ENCODE peak calls at places on chromosomes 2 and 18, in seven cellular contexts. V is cardiac muscle cell; A is SJSA1; Z is activated CD8-positive, alpha-beta memory T cell treated with anti-CD3 and anti-CD28 coated beads for 48 hours; T is effector CD8-positive, alpha-beta T cell; N is T-helper 2 cell; O is amniotic stem cell. P is an unnamed sample.

GRCh38 chr2:75309596-75310290 is 110.4 kb upstream of the TACR1 start:
- DNase-seq in V (no peak), A (peak), Z (no peak), T (no peak), N (no peak), O (no peak), P (no peak)

GRCh38 chr2:189661148-189661956 is at the start of gene ASNSD1:
- DNase-seq in V (peak), A (peak), Z (peak), T (peak), N (peak), O (peak), P (peak)

GRCh38 chr2:233408366-233409285 is 54.3 kb downstream of the DGKD start:
- DNase-seq in V (no peak), A (no peak), Z (no peak), T (no peak), N (no peak), O (no peak), P (no peak)

GRCh38 chr2:23510471-23510870 is 125.5 kb downstream of the KLHL29 start:
- DNase-seq in V (no peak), A (no peak), Z (no peak), T (no peak), N (no peak), O (no peak), P (no peak)

GRCh38 chr2:30752811-30753210 is 54.4 kb downstream of the CAPN13 start:
- DNase-seq in V (no peak), A (no peak), Z (no peak), T (no peak), N (no peak), O (no peak), P (no peak)

GRCh38 chr2:55000335-55000734 is 49.9 kb downstream of the RTN4 start:
- DNase-seq in V (no peak), A (no peak), Z (no peak), T (no peak), N (no peak), O (no peak), P (no peak)

GRCh38 chr2:168422584-168422983 is 33.5 kb upstream of the CERS6 start:
- DNase-seq in V (no peak), A (no peak), Z (no peak), T (no peak), N (no peak), O (no peak), P (no peak)

GRCh38 chr2:11175293-11175795 is 20.1 kb downstream of the SLC66A3 start:
- DNase-seq in V (peak), A (peak), Z (no peak), T (no peak), N (no peak), O (peak), P (no peak)

GRCh38 chr2:43152186-43152585 is 74.2 kb downstream of the ZFP36L2 start:
- DNase-seq in V (no peak), A (no peak), Z (no peak), T (no peak), N (no peak), O (no peak), P (peak)

GRCh38 chr2:29281585-29281984 is 166.4 kb downstream of the CLIP4 start:
- DNase-seq in V (peak), A (peak), Z (no peak), T (no peak), N (no peak), O (no peak), P (no peak)

GRCh38 chr18:79510731-79511141 is 115.0 kb downstream of the NFATC1 start:
- DNase-seq in V (no peak), A (no peak), Z (no peak), T (no peak), N (no peak), O (no peak), P (no peak)

GRCh38 chr2:148876190-148876588 is 1.2 kb downstream of the KIF5C start:
- DNase-seq in V (no peak), A (no peak), Z (no peak), T (no peak), N (peak), O (no peak), P (peak)

P was measured in naive thymus-derived CD4-positive, alpha-beta T cell.